ENCODE peak calls at places on chromosomes 12 and 14, in eight cellular contexts. C is PC-3, K is tibial artery, R is lower leg skin, W is nephron progenitor cell, X is astrocyte, Z is WERI-Rb-1, Q is fibroblast of mammary gland. H is an unnamed sample.

GRCh38 chr12:72236071-72236705 is 36.0 kb upstream of the TRHDE start:
- DNase-seq in X (peak), Z (no peak), C (peak), K (no peak), Q (peak), R (no peak), W (no peak), H (peak)

GRCh38 chr12:53097207-53097563 is 282 bp upstream of the IGFBP6 start:
- DNase-seq in W (no peak), Q (peak), Z (no peak), X (peak), C (no peak), R (no peak), K (no peak), H (peak)

GRCh38 chr12:48003226-48004038 is 844 bp downstream of the COL2A1 start:
- DNase-seq in K (no peak), Q (no peak), C (peak), R (no peak), W (peak), Z (no peak), X (no peak), H (peak)

GRCh38 chr12:122860854-122861585 is 25.8 kb downstream of the HIP1R start:
- DNase-seq in C (no peak), Z (no peak), R (no peak), W (no peak), K (peak), X (no peak), Q (no peak), H (no peak)

GRCh38 chr14:50139192-50139591 is 22.8 kb upstream of the VCPKMT start:
- DNase-seq in K (no peak), Z (no peak), W (no peak), X (peak), Q (peak), R (no peak), C (no peak), H (peak)

GRCh38 chr14:102187044-102187443 is 47.3 kb downstream of the WDR20 start:
- DNase-seq in C (peak), K (no peak), W (no peak), X (peak), Q (peak), R (peak), Z (no peak), H (peak)

GRCh38 chr14:33052899-33053400 is 114.3 kb downstream of the NPAS3 start:
- DNase-seq in Z (peak), C (no peak), Q (no peak), R (no peak), X (no peak), K (no peak), W (no peak), H (no peak)

GRCh38 chr14:61923348-61923747 is 161.1 kb downstream of the SNAPC1 start:
- DNase-seq in Q (peak), X (peak), K (no peak), R (no peak), Z (peak), C (peak), W (no peak), H (peak)

GRCh38 chr14:71686677-71687076 is 245.6 kb upstream of the RGS6 start:
- DNase-seq in Z (no peak), R (peak), C (no peak), X (peak), Q (peak), W (no peak), K (peak), H (peak)

GRCh38 chr12:84701041-84701440 is 211.6 kb downstream of the SLC6A15 start:
- DNase-seq in W (no peak), C (no peak), X (peak), R (no peak), Z (no peak), K (no peak), Q (peak), H (no peak)

GRCh38 chr14:31027847-31028246 is 1.7 kb upstream of the STRN3 start:
- DNase-seq in K (no peak), C (no peak), W (no peak), R (no peak), Z (no peak), X (no peak), Q (peak), H (peak)

GRCh38 chr12:3205742-3206519 is 128.8 kb downstream of the TSPAN9 start:
- DNase-seq in X (no peak), W (no peak), C (no peak), R (no peak), K (no peak), Q (no peak), Z (peak), H (no peak)

GRCh38 chr12:53676715-53677611 is 1.1 kb upstream of the ATP5MC2 start:
- DNase-seq in K (peak), X (no peak), Q (peak), R (peak), C (no peak), Z (peak), W (peak), H (peak)

GRCh38 chr14:75123991-75124390 is 2.9 kb downstream of the NEK9 start:
- DNase-seq in R (no peak), C (peak), K (no peak), Z (no peak), W (no peak), X (peak), Q (peak), H (peak)

DNA sequence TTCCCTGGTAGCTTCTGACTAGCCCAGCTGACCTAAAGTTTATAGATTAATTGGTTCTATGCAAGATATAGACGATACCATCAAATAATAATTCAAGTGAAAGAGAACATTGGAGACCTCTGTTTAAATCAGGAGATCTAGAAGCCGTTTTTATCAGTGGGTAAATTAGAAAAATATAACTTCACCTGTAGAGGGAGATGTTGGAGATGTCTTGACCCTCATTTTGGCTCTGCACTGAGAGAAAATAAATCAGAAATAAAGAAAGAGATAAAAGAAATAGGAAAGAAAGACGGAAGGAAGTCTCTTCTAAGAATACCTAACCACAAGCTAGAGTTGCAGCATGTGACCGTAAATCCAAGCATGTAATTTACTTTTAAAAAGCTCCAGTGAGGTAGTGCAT is 684.5 kb downstream of the C12orf50 start:
- DNase-seq in Q (no peak), Z (no peak), X (no peak), C (peak), R (no peak), K (no peak), W (no peak), H (no peak)
- TF ChIP-seq CTCF in Q (peak), Z (no peak), X (no peak), C (peak), R (no peak), K (no peak), W (no peak), H (no peak)

DNA sequence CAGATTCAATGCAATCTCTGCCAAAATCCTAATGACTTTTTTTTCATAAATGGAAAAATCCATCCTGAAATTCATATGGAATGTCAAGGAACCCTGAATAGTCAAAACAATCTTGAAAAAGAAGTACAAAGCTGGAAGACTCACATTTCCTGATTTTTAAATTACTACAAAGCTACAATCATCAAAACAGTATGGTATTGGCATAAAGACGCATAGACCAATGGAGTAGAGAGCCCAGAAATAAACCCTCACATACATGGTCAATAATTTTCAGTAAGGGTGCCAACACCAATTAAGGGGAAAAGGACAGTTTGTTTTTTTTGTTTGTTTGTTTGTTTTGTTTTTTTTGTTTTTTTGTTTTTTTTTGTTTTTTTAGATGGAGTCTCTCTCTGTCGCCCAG is 4.6 kb upstream of the RD3L start:
- DNase-seq in W (no peak), X (no peak), C (no peak), K (no peak), Z (no peak), Q (no peak), R (no peak), H (no peak)
- TF ChIP-seq CTCF in W (no peak), X (no peak), C (no peak), K (no peak), Z (no peak), Q (no peak), R (no peak), H (no peak)

GRCh38 chr12:76688627-76689026 is 75.3 kb upstream of the ZDHHC17 start:
- DNase-seq in C (no peak), K (no peak), Q (peak), W (no peak), Z (no peak), X (no peak), R (no peak), H (no peak)
- TF ChIP-seq CTCF in C (peak), K (no peak), Q (peak), W (peak), Z (no peak), X (peak), R (no peak), H (peak)

DNA sequence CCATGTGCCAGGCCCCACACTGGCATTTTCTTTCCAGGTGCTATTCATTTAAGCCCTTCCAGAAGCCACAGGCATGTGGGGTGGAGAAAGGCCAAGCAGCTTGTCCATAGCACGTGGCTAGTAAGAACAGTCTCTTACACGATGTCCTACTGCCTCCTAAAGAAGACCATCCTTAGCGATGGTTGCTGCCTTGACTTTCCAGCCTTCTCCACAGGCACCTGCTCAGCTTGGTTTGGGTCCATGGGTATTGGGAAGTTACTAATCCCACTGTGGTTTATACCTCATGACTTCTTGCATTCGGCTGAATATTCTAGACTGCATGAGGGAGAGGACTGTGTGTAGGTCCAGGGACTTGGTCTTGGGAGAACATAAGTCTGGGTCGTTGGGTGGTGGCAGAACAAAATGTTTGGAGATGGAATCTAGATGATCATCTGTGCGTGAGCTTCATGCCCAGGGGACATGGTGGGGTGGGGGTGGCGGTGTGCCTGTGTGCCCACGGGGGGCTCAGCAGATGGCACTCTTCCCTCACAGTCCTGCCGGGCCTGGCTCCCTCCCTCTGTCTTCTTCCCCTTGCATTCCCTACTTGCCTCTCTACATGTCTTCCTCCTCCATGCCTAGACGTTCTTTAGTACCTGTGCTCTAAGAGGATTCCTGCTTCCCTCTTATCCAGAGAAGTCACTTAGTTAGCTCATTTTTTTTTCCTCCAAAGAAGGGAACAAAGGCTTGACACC is 49.1 kb downstream of the NINJ2 start:
- DNase-seq in R (no peak), Q (peak), K (peak), W (no peak), Z (peak), X (no peak), C (no peak), H (no peak)
- TF ChIP-seq CTCF in R (no peak), Q (no peak), K (no peak), W (peak), Z (peak), X (no peak), C (no peak), H (peak)